ENCODE peak calls at places on chromosomes 12 and 14, in six cellular contexts. Z is cardiac muscle cell; X is naive thymus-derived CD4-positive, alpha-beta T cell; C is neural progenitor cell; T is upper lobe of left lung; J is heart right ventricle. E is an unnamed sample. For H3K9me3, the result is how much of the 10 kb centered on the place peaks cover.

GRCh38 chr12:46692606-46693005 is 133.2 kb downstream of the SLC38A4 start:
- DNase-seq in Z (no peak), X (no peak), C (no peak), T (no peak), J (no peak), E (no peak)

GRCh38 chr12:18158774-18159557 is 69.0 kb upstream of the RERGL start:
- DNase-seq in Z (peak), X (no peak), C (peak), T (no peak), J (no peak), E (no peak)

GRCh38 chr12:90207799-90208198 is 499.2 kb upstream of the ATP2B1 start:
- DNase-seq in Z (no peak), X (no peak), C (no peak), T (no peak), J (no peak), E (no peak)

GRCh38 chr12:14577344-14577743 is 9.7 kb upstream of the PLBD1 start:
- DNase-seq in Z (no peak), X (no peak), C (no peak), T (no peak), J (no peak), E (no peak)

GRCh38 chr12:12976366-12976765 is 23.7 kb downstream of the HEBP1 start:
- DNase-seq in Z (no peak), X (no peak), C (no peak), T (no peak), J (no peak), E (no peak)

GRCh38 chr12:122057769-122058168 is 20.8 kb upstream of the MLXIP start:
- DNase-seq in Z (no peak), X (no peak), C (no peak), T (no peak), J (no peak), E (no peak)

GRCh38 chr12:124916370-124917134 is 2.1 kb upstream of the UBC start:
- DNase-seq in Z (no peak), X (no peak), C (peak), T (no peak), J (peak), E (peak)

GRCh38 chr12:127810026-127810425 is 456.9 kb upstream of the TMEM132C start:
- DNase-seq in Z (no peak), X (no peak), C (no peak), T (no peak), J (no peak), E (no peak)

GRCh38 chr14:95467657-95468056 is 48.8 kb downstream of the SYNE3 start:
- DNase-seq in Z (no peak), X (no peak), C (no peak), T (no peak), J (no peak), E (no peak)

GRCh38 chr14:50475460-50475859 is 56.9 kb downstream of the MAP4K5 start:
- DNase-seq in Z (no peak), X (no peak), C (no peak), T (no peak), J (no peak), E (no peak)

GRCh38 chr12:47988073-47989022 is 15.9 kb downstream of the COL2A1 start:
- DNase-seq in Z (no peak), X (no peak), C (peak), T (no peak), J (no peak), E (no peak)

GRCh38 chr12:121579190-121579791 is 1.5 kb downstream of the KDM2B start:
- DNase-seq in Z (peak), X (peak), C (peak), T (peak), J (no peak), E (no peak)

GRCh38 chr14:60514378-60515243 is 5.7 kb downstream of the SIX6 start:
- DNase-seq in Z (peak), X (no peak), C (peak), T (peak), J (no peak), E (no peak)

GRCh38 chr14:100155049-100155621 is 4.3 kb downstream of the DEGS2 start:
- DNase-seq in Z (peak), X (no peak), C (peak), T (no peak), J (no peak), E (no peak)

GRCh38 chr12:122413516-122414404 is 8.7 kb downstream of the CLIP1 start:
- DNase-seq in Z (no peak), X (no peak), C (no peak), T (no peak), J (no peak), E (no peak)

GRCh38 chr12:53937596-53938275 is 895 bp upstream of the HOXC13 start:
- DNase-seq in Z (no peak), X (no peak), C (no peak), T (peak), J (no peak), E (no peak)

GRCh38 chr12:93016752-93017350 is 87.8 kb upstream of the EEA1 start:
- DNase-seq in Z (no peak), X (no peak), C (peak), T (no peak), J (no peak), E (no peak)

GRCh38 chr12:19712041-19712440 is 272.7 kb downstream of the AEBP2 start:
- DNase-seq in Z (no peak), X (no peak), C (no peak), T (no peak), J (no peak), E (no peak)

GRCh38 chr12:55142896-55143870 is 17.0 kb downstream of the OR9K2 start:
- DNase-seq in Z (peak), X (peak), C (peak), T (no peak), J (peak), E (no peak)

GRCh38 chr12:49921299-49921698 is 17.6 kb upstream of the FAIM2 start:
- DNase-seq in Z (no peak), X (no peak), C (no peak), T (no peak), J (no peak), E (no peak)

GRCh38 chr14:51867753-51868152 is 7.3 kb downstream of the GNG2 start:
- DNase-seq in Z (no peak), X (no peak), C (no peak), T (no peak), J (no peak), E (no peak)

GRCh38 chr12:9673404-9674225 is 4.1 kb downstream of the CLEC2D start:
- DNase-seq in Z (peak), X (peak), C (no peak), T (no peak), J (peak), E (no peak)

GRCh38 chr14:27660683-27661082 is 1062.8 kb upstream of the NOVA1 start:
- DNase-seq in Z (no peak), X (no peak), C (no peak), T (no peak), J (no peak), E (no peak)
- H3K9me3 ChIP-seq in Z (under half), X (under half), C (under half), T (under half), J (half or more), E (under half)

DNA sequence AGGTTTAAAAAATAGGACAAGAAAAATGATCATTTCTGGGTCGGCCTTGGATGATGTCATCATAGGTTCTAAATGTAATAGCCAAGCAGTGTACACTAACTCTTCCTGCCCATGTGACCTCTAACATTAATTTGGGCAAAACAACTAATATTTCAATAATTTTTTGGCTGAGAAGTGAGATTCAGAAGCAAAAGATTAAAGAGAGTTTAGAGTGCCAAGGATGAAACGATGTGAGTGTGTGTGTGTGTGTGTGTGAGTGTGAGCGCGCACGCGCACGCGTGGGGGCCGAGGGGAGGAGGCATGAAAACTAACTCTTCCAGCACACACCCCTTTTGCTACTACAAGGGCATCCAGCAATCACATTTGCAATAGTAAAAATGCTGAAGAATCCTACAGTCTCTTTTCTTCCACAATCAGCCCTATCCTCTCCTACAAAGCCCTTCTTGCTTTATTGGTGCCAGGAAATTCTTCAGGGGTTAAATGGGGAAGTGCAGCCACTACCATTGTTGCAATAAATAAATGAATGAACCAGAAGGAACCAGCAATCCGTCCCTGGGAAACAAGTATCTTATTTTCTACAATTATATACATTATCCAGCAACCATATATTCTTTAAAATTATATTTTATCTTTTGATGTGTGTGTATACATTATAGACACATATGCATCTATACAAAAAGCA is 52.9 kb downstream of the PEBP1 start:
- DNase-seq in Z (no peak), X (no peak), C (no peak), T (peak), J (peak), E (peak)
- H3K4me3 ChIP-seq in Z (peak), X (no peak), C (no peak), T (peak), J (no peak), E (peak)

DNA sequence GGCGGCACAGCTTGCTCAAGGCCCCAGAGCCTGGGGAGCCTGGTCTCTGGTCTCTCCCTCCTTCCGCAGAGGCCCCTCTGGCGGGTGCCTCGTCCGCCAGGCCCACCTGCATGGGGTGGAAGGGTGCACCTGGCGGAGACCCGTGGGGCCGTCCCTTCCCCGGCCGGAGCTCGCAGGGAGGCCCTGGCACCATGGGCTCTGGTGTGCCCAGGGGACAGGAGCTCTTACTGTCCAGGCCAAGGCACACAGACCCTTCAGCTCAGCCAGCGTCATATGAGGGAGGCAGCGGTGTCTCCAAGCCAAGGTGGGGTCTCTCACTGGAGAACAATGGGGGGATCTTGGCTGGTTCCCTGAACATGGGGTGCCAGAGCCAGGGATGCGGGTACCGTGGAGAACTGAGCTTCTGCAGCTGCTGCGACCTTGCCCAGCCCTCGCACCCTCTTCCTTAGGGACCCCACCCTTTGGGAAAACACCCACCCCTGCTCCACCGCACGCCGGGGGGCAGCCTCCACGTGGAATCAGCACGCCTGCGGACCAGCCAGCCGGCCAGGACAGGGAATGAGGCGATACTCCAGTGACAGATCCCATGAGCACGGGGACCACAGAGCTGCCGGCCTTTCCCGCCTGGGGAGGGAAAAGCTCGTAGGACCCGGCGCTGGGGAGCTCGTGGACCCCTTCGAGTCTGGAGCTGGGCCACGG is 25.7 kb upstream of the GALNT9 start:
- DNase-seq in Z (no peak), X (no peak), C (no peak), T (peak), J (no peak), E (no peak)
- H3K9me3 ChIP-seq in Z (under half), X (under half), C (under half), T (under half), J (under half), E (under half)

DNA sequence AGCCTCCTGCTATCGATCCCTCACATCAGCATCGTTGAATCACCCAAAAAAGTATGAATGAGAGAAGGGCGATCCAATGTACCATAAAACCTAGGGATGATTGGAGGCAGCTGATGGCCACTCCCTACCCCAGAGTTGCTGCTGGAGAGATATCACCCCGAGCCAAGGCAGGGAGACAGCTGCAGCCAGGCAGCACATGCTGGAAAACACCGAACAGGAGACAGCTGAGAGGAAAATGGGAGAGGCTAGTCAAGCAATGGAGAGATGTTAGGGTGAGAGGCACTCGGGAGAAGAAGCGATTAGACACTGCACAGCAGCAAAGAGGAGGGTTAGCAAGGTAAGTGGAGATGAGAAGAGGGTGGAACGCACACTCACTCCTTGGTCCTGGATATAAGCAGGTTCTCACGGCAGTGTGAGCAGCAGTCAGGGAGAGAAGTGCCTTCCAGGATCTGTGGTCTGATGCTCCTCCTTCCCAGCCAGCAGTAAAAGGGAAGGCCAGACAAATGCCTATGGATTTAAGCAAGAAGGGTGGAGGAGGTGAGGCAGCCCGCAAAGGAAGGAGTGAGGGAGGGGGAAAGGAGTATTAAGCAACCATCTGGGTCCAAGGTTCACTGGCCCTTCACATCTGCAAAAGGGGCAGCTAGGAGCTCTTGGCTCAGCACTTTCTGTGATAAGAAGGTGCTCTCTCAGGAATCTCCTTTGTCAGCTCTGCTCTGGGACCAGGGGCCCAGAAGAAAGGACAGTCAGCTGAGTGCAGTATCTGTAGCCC is at the start of gene SLC7A7:
- DNase-seq in Z (no peak), X (no peak), C (no peak), T (no peak), J (no peak), E (no peak)
- H3K4me3 ChIP-seq in Z (no peak), X (no peak), C (no peak), T (peak), J (no peak), E (peak)

GRCh38 chr14:106346084-106346483 is 819.7 kb downstream of the TMEM121 start:
- DNase-seq in Z (no peak), X (no peak), C (no peak), T (no peak), J (no peak), E (peak)

GRCh38 chr14:106347291-106347778 is 821.0 kb downstream of the TMEM121 start:
- DNase-seq in Z (no peak), X (no peak), C (no peak), T (no peak), J (no peak), E (peak)

GRCh38 chr14:106346534-106347290 is 820.3 kb downstream of the TMEM121 start:
- DNase-seq in Z (no peak), X (no peak), C (no peak), T (no peak), J (no peak), E (peak)

GRCh38 chr14:106347890-106348755 is 821.7 kb downstream of the TMEM121 start:
- DNase-seq in Z (no peak), X (no peak), C (no peak), T (no peak), J (no peak), E (peak)

DNA sequence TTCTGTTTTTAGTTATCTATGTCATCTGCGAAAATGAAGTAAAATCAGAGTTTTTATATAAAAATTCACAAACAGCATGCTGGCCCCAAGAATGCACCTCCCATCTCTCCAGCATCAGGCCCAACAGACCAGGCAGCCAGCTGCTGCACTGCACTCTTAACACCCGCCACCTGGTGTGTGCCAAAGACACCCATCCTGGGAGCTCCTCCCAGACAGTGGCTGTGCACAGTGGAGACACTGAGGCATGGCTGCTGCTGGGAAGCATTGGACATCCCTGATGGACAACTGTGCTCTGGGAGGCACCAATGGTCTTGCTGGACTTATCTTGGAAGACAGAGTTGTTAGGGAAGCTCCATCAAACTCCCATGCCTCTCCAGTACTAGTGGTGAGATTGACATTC is 817.3 kb downstream of the TMEM121 start:
- DNase-seq in Z (no peak), X (no peak), C (no peak), T (no peak), J (no peak), E (peak)
- H3K9me3 ChIP-seq in Z (under half), X (under half), C (half or more), T (under half), J (under half), E (under half)

GRCh38 chr14:56004807-56005579 is 113.2 kb upstream of the PELI2 start:
- DNase-seq in Z (peak), X (peak), C (peak), T (no peak), J (peak), E (peak)

GRCh38 chr14:56004323-56004722 is 113.9 kb upstream of the PELI2 start:
- DNase-seq in Z (no peak), X (no peak), C (no peak), T (no peak), J (no peak), E (no peak)

GRCh38 chr14:56008160-56008559 is 110.1 kb upstream of the PELI2 start:
- DNase-seq in Z (no peak), X (no peak), C (no peak), T (no peak), J (no peak), E (no peak)

GRCh38 chr14:56002876-56003625 is 115.2 kb upstream of the PELI2 start:
- DNase-seq in Z (no peak), X (peak), C (peak), T (no peak), J (no peak), E (no peak)

DNA sequence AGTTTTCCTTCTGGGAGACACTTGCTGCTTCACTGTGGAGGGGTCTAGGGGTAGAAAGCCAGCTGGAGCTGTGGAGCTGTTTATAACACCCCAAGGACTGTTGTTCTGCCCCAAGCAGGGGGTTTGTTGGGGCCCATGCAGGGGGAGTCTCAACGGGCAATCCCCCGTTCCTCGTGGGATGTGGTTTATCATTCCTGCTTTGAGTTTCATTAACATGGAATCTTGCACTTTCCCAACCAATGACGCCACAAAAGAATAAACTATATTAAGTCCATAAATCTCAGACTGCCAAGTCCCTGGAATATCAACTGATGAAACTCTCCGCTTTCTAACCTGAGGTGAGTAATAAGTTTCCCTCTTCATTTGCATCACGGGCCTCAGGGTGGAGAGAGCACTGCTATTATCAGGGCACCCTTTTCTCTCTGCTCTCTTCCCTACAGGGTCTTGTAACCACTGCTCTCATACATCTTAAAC is 112.6 kb upstream of the PELI2 start:
- DNase-seq in Z (no peak), X (no peak), C (no peak), T (no peak), J (no peak), E (no peak)
- H3K4me3 ChIP-seq in Z (no peak), X (no peak), C (no peak), T (no peak), J (no peak), E (no peak)

GRCh38 chr12:42445891-42446290 is 119.9 kb downstream of the PPHLN1 start:
- DNase-seq in Z (no peak), X (no peak), C (no peak), T (peak), J (no peak), E (no peak)
- H3K9me3 ChIP-seq in Z (under half), X (under half), C (under half), T (under half), J (under half), E (under half)

GRCh38 chr14:104087505-104087904 is 2.0 kb downstream of the ASPG start:
- DNase-seq in Z (no peak), X (no peak), C (no peak), T (peak), J (no peak), E (no peak)
- H3K4me3 ChIP-seq in Z (no peak), X (no peak), C (no peak), T (no peak), J (no peak), E (no peak)

E was measured in right atrium auricular region.